ENCODE peak calls at places on chromosome 10, in eight cellular contexts. One of them, this sample, is unnamed.
A peak's percentile ranks its signal among the peaks of the same experiment; 100 is the strongest.

GRCh38 chr10:34370121-34370520 is 445.0 kb downstream of the PARD3 start:
- DNase-seq in sigmoid colon: no peak
- DNase-seq in K562: no peak
- DNase-seq in A549: no peak
- DNase-seq in stomach: no peak
- DNase-seq in tibial nerve: no peak
- DNase-seq in H1: no peak
- DNase-seq in transverse colon: no peak
- DNase-seq in this sample: no peak

GRCh38 chr10:116444527-116445142 is 17.0 kb downstream of the PNLIPRP3 start:
- DNase-seq in H1: no peak
- DNase-seq in transverse colon: no peak
- DNase-seq in K562: peak; percentile 40
- DNase-seq in sigmoid colon: no peak
- DNase-seq in tibial nerve: peak; percentile 22
- DNase-seq in A549: peak; percentile 20
- DNase-seq in stomach: no peak
- DNase-seq in this sample: no peak

GRCh38 chr10:45580781-45581496 is 91.6 kb downstream of the ZFAND4 start:
- DNase-seq in transverse colon: peak; percentile 47
- DNase-seq in A549: no peak
- DNase-seq in stomach: no peak
- DNase-seq in sigmoid colon: no peak
- DNase-seq in K562: no peak
- DNase-seq in H1: no peak
- DNase-seq in tibial nerve: no peak
- DNase-seq in this sample: no peak

GRCh38 chr10:132647424-132647823 is 109.8 kb downstream of the INPP5A start:
- DNase-seq in H1: no peak
- DNase-seq in tibial nerve: no peak
- DNase-seq in stomach: no peak
- DNase-seq in K562: no peak
- DNase-seq in sigmoid colon: peak; percentile 43
- DNase-seq in transverse colon: no peak
- DNase-seq in A549: no peak
- DNase-seq in this sample: no peak

GRCh38 chr10:80108576-80109239 is 23.8 kb upstream of the PLAC9 start:
- DNase-seq in transverse colon: no peak
- DNase-seq in H1: no peak
- DNase-seq in stomach: no peak
- DNase-seq in tibial nerve: no peak
- DNase-seq in A549: no peak
- DNase-seq in K562: no peak
- DNase-seq in sigmoid colon: no peak
- DNase-seq in this sample: no peak

GRCh38 chr10:132165416-132165980 is 21.2 kb upstream of the DPYSL4 start:
- DNase-seq in sigmoid colon: no peak
- DNase-seq in K562: no peak
- DNase-seq in stomach: no peak
- DNase-seq in H1: no peak
- DNase-seq in tibial nerve: no peak
- DNase-seq in transverse colon: no peak
- DNase-seq in A549: no peak
- DNase-seq in this sample: no peak

GRCh38 chr10:34528320-34528719 is 286.8 kb downstream of the PARD3 start:
- DNase-seq in stomach: no peak
- DNase-seq in sigmoid colon: no peak
- DNase-seq in K562: no peak
- DNase-seq in A549: peak; percentile 66
- DNase-seq in tibial nerve: no peak
- DNase-seq in transverse colon: no peak
- DNase-seq in H1: no peak
- DNase-seq in this sample: no peak

GRCh38 chr10:59382831-59383295 is 20.5 kb upstream of the FAM13C start:
- DNase-seq in tibial nerve: no peak
- DNase-seq in sigmoid colon: no peak
- DNase-seq in stomach: no peak
- DNase-seq in A549: no peak
- DNase-seq in transverse colon: no peak
- DNase-seq in K562: no peak
- DNase-seq in H1: no peak
- DNase-seq in this sample: peak; percentile 26

GRCh38 chr10:102780246-102780645 is 36.5 kb downstream of the WBP1L start:
- DNase-seq in H1: no peak
- DNase-seq in transverse colon: no peak
- DNase-seq in K562: no peak
- DNase-seq in A549: no peak
- DNase-seq in tibial nerve: no peak
- DNase-seq in stomach: no peak
- DNase-seq in sigmoid colon: no peak
- DNase-seq in this sample: no peak

GRCh38 chr10:1978593-1978992 is 241.3 kb upstream of the ADARB2 start:
- DNase-seq in tibial nerve: no peak
- DNase-seq in sigmoid colon: no peak
- DNase-seq in stomach: no peak
- DNase-seq in K562: no peak
- DNase-seq in transverse colon: no peak
- DNase-seq in H1: no peak
- DNase-seq in A549: no peak
- DNase-seq in this sample: no peak

GRCh38 chr10:17201165-17202013 is at the start of gene TRDMT1:
- DNase-seq in tibial nerve: peak; percentile 72
- DNase-seq in A549: peak; percentile 76
- DNase-seq in K562: peak; percentile 87
- DNase-seq in sigmoid colon: peak; percentile 94
- DNase-seq in transverse colon: peak; percentile 88
- DNase-seq in H1: peak; percentile 90
- DNase-seq in stomach: peak; percentile 85
- DNase-seq in this sample: peak; percentile 87

GRCh38 chr10:23191764-23192395 is at the start of gene PTF1A:
- DNase-seq in sigmoid colon: no peak
- DNase-seq in transverse colon: no peak
- DNase-seq in stomach: no peak
- DNase-seq in A549: no peak
- DNase-seq in tibial nerve: no peak
- DNase-seq in H1: peak; percentile 60
- DNase-seq in K562: no peak
- DNase-seq in this sample: no peak

GRCh38 chr10:64732372-64732715 is 1211.1 kb downstream of the REEP3 start:
- DNase-seq in tibial nerve: no peak
- DNase-seq in transverse colon: no peak
- DNase-seq in H1: no peak
- DNase-seq in A549: no peak
- DNase-seq in K562: no peak
- DNase-seq in sigmoid colon: no peak
- DNase-seq in stomach: no peak
- DNase-seq in this sample: no peak

GRCh38 chr10:125152646-125153368 is 7.6 kb downstream of the CTBP2 start:
- DNase-seq in H1: no peak
- DNase-seq in stomach: peak; percentile 72
- DNase-seq in tibial nerve: no peak
- DNase-seq in sigmoid colon: peak; percentile 87
- DNase-seq in transverse colon: peak; percentile 74
- DNase-seq in A549: no peak
- DNase-seq in K562: no peak
- DNase-seq in this sample: no peak

GRCh38 chr10:61166065-61166464 is 222.1 kb upstream of the RHOBTB1 start:
- DNase-seq in H1: no peak
- DNase-seq in K562: no peak
- DNase-seq in stomach: no peak
- DNase-seq in tibial nerve: no peak
- DNase-seq in sigmoid colon: no peak
- DNase-seq in transverse colon: no peak
- DNase-seq in A549: no peak
- DNase-seq in this sample: no peak

GRCh38 chr10:71268247-71268691 is 50.8 kb upstream of the SLC29A3 start:
- DNase-seq in A549: peak; percentile 39
- DNase-seq in stomach: no peak
- DNase-seq in tibial nerve: no peak
- DNase-seq in H1: no peak
- DNase-seq in transverse colon: no peak
- DNase-seq in sigmoid colon: no peak
- DNase-seq in K562: no peak
- DNase-seq in this sample: no peak

GRCh38 chr10:109743141-109744120 is 179.9 kb downstream of the XPNPEP1 start:
- DNase-seq in sigmoid colon: peak; percentile 74
- DNase-seq in K562: no peak
- DNase-seq in transverse colon: no peak
- DNase-seq in A549: no peak
- DNase-seq in stomach: no peak
- DNase-seq in tibial nerve: no peak
- DNase-seq in H1: no peak
- DNase-seq in this sample: no peak

GRCh38 chr10:89475137-89475536 is 60.3 kb downstream of the SLC16A12 start:
- DNase-seq in stomach: no peak
- DNase-seq in sigmoid colon: no peak
- DNase-seq in transverse colon: no peak
- DNase-seq in H1: no peak
- DNase-seq in tibial nerve: no peak
- DNase-seq in A549: no peak
- DNase-seq in K562: no peak
- DNase-seq in this sample: no peak

GRCh38 chr10:79316671-79317431 is 30.4 kb upstream of the PPIF start:
- DNase-seq in sigmoid colon: no peak
- DNase-seq in tibial nerve: no peak
- DNase-seq in transverse colon: no peak
- DNase-seq in H1: no peak
- DNase-seq in A549: no peak
- DNase-seq in stomach: no peak
- DNase-seq in K562: no peak
- DNase-seq in this sample: no peak

GRCh38 chr10:52653510-52653909 is 119.1 kb downstream of the MBL2 start:
- DNase-seq in K562: no peak
- DNase-seq in stomach: no peak
- DNase-seq in sigmoid colon: no peak
- DNase-seq in transverse colon: no peak
- DNase-seq in H1: no peak
- DNase-seq in tibial nerve: no peak
- DNase-seq in A549: no peak
- DNase-seq in this sample: no peak
- H3K27ac ChIP-seq in K562: no peak overlapping the region
- H3K27ac ChIP-seq in stomach: no peak overlapping the region
- H3K27ac ChIP-seq in sigmoid colon: no peak overlapping the region
- H3K27ac ChIP-seq in transverse colon: no peak overlapping the region
- H3K27ac ChIP-seq in H1: no peak overlapping the region
- H3K27ac ChIP-seq in tibial nerve: no peak overlapping the region
- H3K27ac ChIP-seq in A549: no peak overlapping the region
- H3K27ac ChIP-seq in this sample: no peak overlapping the region

DNA sequence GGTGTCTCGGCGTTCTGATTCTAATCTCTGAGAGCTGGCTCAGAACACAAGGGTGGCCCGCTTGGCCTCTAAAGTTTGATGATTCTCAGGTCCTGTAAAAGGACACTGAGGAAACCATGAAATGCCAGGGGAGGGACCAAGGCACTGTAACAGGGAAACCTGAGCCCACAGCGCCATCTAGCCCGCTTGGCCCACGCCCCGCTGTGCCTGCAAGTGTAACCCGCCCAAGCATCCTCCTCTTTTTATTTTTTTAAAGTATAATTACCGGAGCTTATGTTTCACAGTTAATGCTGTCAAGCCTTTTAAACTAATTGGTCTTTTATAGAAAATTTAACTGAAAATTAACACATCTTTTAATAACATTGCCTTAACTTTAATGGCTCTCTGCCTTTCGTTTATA is 734.7 kb downstream of the KCNMA1 start:
- DNase-seq in K562: no peak
- DNase-seq in stomach: no peak
- DNase-seq in A549: no peak
- DNase-seq in tibial nerve: no peak
- DNase-seq in transverse colon: peak; percentile 50
- DNase-seq in H1: peak; percentile 81
- DNase-seq in sigmoid colon: no peak
- DNase-seq in this sample: peak; percentile 23
- TF ChIP-seq EP300 in K562: no peak
- TF ChIP-seq EP300 in stomach: no peak
- TF ChIP-seq EP300 in A549: no peak
- TF ChIP-seq EP300 in tibial nerve: no peak
- TF ChIP-seq EP300 in transverse colon: no peak
- TF ChIP-seq EP300 in H1: no peak
- TF ChIP-seq EP300 in sigmoid colon: no peak
- TF ChIP-seq EP300 in this sample: no peak

DNA sequence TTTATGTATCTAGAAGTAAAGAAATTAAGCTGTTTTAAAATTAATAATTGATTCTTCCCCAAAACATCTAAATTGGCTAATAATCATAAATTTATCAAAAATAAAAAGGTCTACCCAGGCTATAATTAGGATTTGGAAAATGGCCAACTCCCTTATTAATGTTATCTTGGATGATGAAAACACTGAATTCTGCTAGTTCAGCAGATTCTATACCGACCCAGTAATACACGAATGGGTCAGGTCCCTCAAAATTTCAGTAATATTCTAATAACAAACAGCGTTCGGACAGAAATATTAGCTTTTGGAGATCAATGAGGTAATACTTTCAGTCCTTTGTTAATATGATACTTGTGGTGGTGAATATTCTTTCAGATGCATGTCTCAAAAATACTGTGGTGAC is 360.7 kb upstream of the MGMT start:
- DNase-seq in A549: no peak
- DNase-seq in K562: no peak
- DNase-seq in tibial nerve: no peak
- DNase-seq in H1: no peak
- DNase-seq in stomach: no peak
- DNase-seq in sigmoid colon: no peak
- DNase-seq in transverse colon: no peak
- DNase-seq in this sample: no peak
- TF ChIP-seq POLR2A in A549: no peak
- TF ChIP-seq POLR2A in K562: no peak
- TF ChIP-seq POLR2A in tibial nerve: no peak
- TF ChIP-seq POLR2A in H1: no peak
- TF ChIP-seq POLR2A in stomach: no peak
- TF ChIP-seq POLR2A in sigmoid colon: no peak
- TF ChIP-seq POLR2A in transverse colon: no peak
- TF ChIP-seq POLR2A in this sample: no peak

GRCh38 chr10:62813981-62814380 is 2.2 kb downstream of the EGR2 start:
- DNase-seq in stomach: no peak
- DNase-seq in tibial nerve: no peak
- DNase-seq in H1: no peak
- DNase-seq in sigmoid colon: no peak
- DNase-seq in K562: no peak
- DNase-seq in transverse colon: no peak
- DNase-seq in A549: no peak
- DNase-seq in this sample: peak; percentile 22

GRCh38 chr10:62816179-62817119 is at the start of gene EGR2:
- DNase-seq in H1: peak; percentile 89
- DNase-seq in A549: peak; percentile 90
- DNase-seq in sigmoid colon: peak; percentile 97
- DNase-seq in stomach: peak; percentile 94
- DNase-seq in tibial nerve: peak; percentile 93
- DNase-seq in transverse colon: peak; percentile 94
- DNase-seq in K562: peak; percentile 83
- DNase-seq in this sample: peak; percentile 84

GRCh38 chr10:62814901-62815372 is 1.2 kb downstream of the EGR2 start:
- DNase-seq in sigmoid colon: no peak
- DNase-seq in transverse colon: no peak
- DNase-seq in A549: no peak
- DNase-seq in stomach: no peak
- DNase-seq in H1: peak; percentile 67
- DNase-seq in K562: no peak
- DNase-seq in tibial nerve: no peak
- DNase-seq in this sample: peak; percentile 29

GRCh38 chr10:62817120-62817762 is 1.1 kb upstream of the EGR2 start:
- DNase-seq in stomach: no peak
- DNase-seq in H1: peak; percentile 59
- DNase-seq in tibial nerve: peak; percentile 31
- DNase-seq in A549: no peak
- DNase-seq in sigmoid colon: peak; percentile 75
- DNase-seq in transverse colon: peak; percentile 58
- DNase-seq in K562: peak; percentile 81
- DNase-seq in this sample: peak; percentile 55

GRCh38 chr10:62815373-62816111 is 624 bp downstream of the EGR2 start:
- DNase-seq in tibial nerve: no peak
- DNase-seq in H1: peak; percentile 69
- DNase-seq in transverse colon: no peak
- DNase-seq in K562: no peak
- DNase-seq in A549: no peak
- DNase-seq in stomach: no peak
- DNase-seq in sigmoid colon: no peak
- DNase-seq in this sample: peak; percentile 43
- H3K27ac ChIP-seq in tibial nerve: peak overlapping the region; percentile 90
- H3K27ac ChIP-seq in H1: no peak overlapping the region
- H3K27ac ChIP-seq in transverse colon: peak overlapping the region; percentile 94
- H3K27ac ChIP-seq in K562: no peak overlapping the region
- H3K27ac ChIP-seq in A549: no peak overlapping the region
- H3K27ac ChIP-seq in stomach: no peak overlapping the region
- H3K27ac ChIP-seq in sigmoid colon: peak overlapping the region; percentile 85
- H3K27ac ChIP-seq in this sample: no peak overlapping the region

This sample was measured in ovary.